ENCODE peak calls at places on chromosome 13, in six cellular contexts. One of them, this sample, is unnamed. For H3K4me1, the result is how much of the 10 kb centered on the place peaks cover.

GRCh38 chr13:79549355-79550106 is 68.6 kb downstream of the NDFIP2 start:
- DNase-seq in body of pancreas: no peak
- DNase-seq in left lung: no peak
- DNase-seq in uterus: no peak
- DNase-seq in OCI-LY7: no peak
- DNase-seq in breast epithelium: no peak
- DNase-seq in this sample: no peak

GRCh38 chr13:32022292-32022691 is 9.3 kb upstream of the FRY start:
- DNase-seq in breast epithelium: no peak
- DNase-seq in OCI-LY7: no peak
- DNase-seq in body of pancreas: no peak
- DNase-seq in left lung: no peak
- DNase-seq in uterus: peak
- DNase-seq in this sample: no peak

GRCh38 chr13:52665325-52665724 is 12.7 kb downstream of the SUGT1 start:
- DNase-seq in breast epithelium: no peak
- DNase-seq in OCI-LY7: peak
- DNase-seq in left lung: no peak
- DNase-seq in uterus: no peak
- DNase-seq in body of pancreas: no peak
- DNase-seq in this sample: peak

GRCh38 chr13:35850569-35850968 is 280.6 kb downstream of the DCLK1 start:
- DNase-seq in OCI-LY7: no peak
- DNase-seq in body of pancreas: no peak
- DNase-seq in uterus: no peak
- DNase-seq in breast epithelium: no peak
- DNase-seq in left lung: no peak
- DNase-seq in this sample: no peak

GRCh38 chr13:92500192-92500591 is 726.4 kb upstream of the GPC6 start:
- DNase-seq in left lung: no peak
- DNase-seq in breast epithelium: no peak
- DNase-seq in uterus: no peak
- DNase-seq in OCI-LY7: no peak
- DNase-seq in body of pancreas: no peak
- DNase-seq in this sample: no peak

GRCh38 chr13:108958013-108958376 is 328.6 kb downstream of the MYO16 start:
- DNase-seq in left lung: no peak
- DNase-seq in body of pancreas: no peak
- DNase-seq in uterus: no peak
- DNase-seq in breast epithelium: no peak
- DNase-seq in OCI-LY7: no peak
- DNase-seq in this sample: no peak

GRCh38 chr13:41546372-41547252 is 89.3 kb downstream of the RGCC start:
- DNase-seq in uterus: no peak
- DNase-seq in breast epithelium: no peak
- DNase-seq in OCI-LY7: no peak
- DNase-seq in left lung: no peak
- DNase-seq in body of pancreas: no peak
- DNase-seq in this sample: no peak

GRCh38 chr13:80428344-80429096 is 87.6 kb upstream of the SPRY2 start:
- DNase-seq in body of pancreas: no peak
- DNase-seq in uterus: no peak
- DNase-seq in OCI-LY7: no peak
- DNase-seq in left lung: no peak
- DNase-seq in breast epithelium: no peak
- DNase-seq in this sample: no peak

GRCh38 chr13:66803759-66804456 is 426.2 kb downstream of the PCDH9 start:
- DNase-seq in uterus: no peak
- DNase-seq in left lung: no peak
- DNase-seq in breast epithelium: no peak
- DNase-seq in OCI-LY7: no peak
- DNase-seq in body of pancreas: no peak
- DNase-seq in this sample: no peak

GRCh38 chr13:95624020-95624419 is 20.5 kb downstream of the DZIP1 start:
- DNase-seq in left lung: no peak
- DNase-seq in breast epithelium: no peak
- DNase-seq in uterus: no peak
- DNase-seq in body of pancreas: peak
- DNase-seq in OCI-LY7: peak
- DNase-seq in this sample: peak

GRCh38 chr13:96273196-96273595 is 183.3 kb downstream of the HS6ST3 start:
- DNase-seq in OCI-LY7: no peak
- DNase-seq in body of pancreas: no peak
- DNase-seq in breast epithelium: no peak
- DNase-seq in uterus: no peak
- DNase-seq in left lung: no peak
- DNase-seq in this sample: no peak

GRCh38 chr13:91017031-91017668 is 330.3 kb upstream of the MIR17HG start:
- DNase-seq in uterus: no peak
- DNase-seq in breast epithelium: no peak
- DNase-seq in body of pancreas: peak
- DNase-seq in left lung: no peak
- DNase-seq in OCI-LY7: peak
- DNase-seq in this sample: peak

GRCh38 chr13:21033866-21034601 is 27.4 kb downstream of the LATS2 start:
- DNase-seq in OCI-LY7: no peak
- DNase-seq in breast epithelium: no peak
- DNase-seq in uterus: no peak
- DNase-seq in body of pancreas: peak
- DNase-seq in left lung: no peak
- DNase-seq in this sample: no peak

GRCh38 chr13:74111901-74112824 is 22.0 kb downstream of the KLF12 start:
- DNase-seq in uterus: no peak
- DNase-seq in OCI-LY7: no peak
- DNase-seq in left lung: no peak
- DNase-seq in breast epithelium: no peak
- DNase-seq in body of pancreas: no peak
- DNase-seq in this sample: no peak

GRCh38 chr13:21736926-21737325 is 66.1 kb downstream of the FGF9 start:
- DNase-seq in uterus: no peak
- DNase-seq in OCI-LY7: no peak
- DNase-seq in left lung: no peak
- DNase-seq in breast epithelium: no peak
- DNase-seq in body of pancreas: no peak
- DNase-seq in this sample: no peak

GRCh38 chr13:66618702-66619101 is 611.4 kb downstream of the PCDH9 start:
- DNase-seq in OCI-LY7: peak
- DNase-seq in uterus: no peak
- DNase-seq in breast epithelium: no peak
- DNase-seq in body of pancreas: no peak
- DNase-seq in left lung: no peak
- DNase-seq in this sample: peak

GRCh38 chr13:29452773-29453574 is 142.5 kb downstream of the SLC7A1 start:
- DNase-seq in left lung: no peak
- DNase-seq in OCI-LY7: no peak
- DNase-seq in body of pancreas: no peak
- DNase-seq in uterus: no peak
- DNase-seq in breast epithelium: no peak
- DNase-seq in this sample: no peak

GRCh38 chr13:71685072-71685471 is 181.9 kb downstream of the DACH1 start:
- DNase-seq in OCI-LY7: no peak
- DNase-seq in left lung: no peak
- DNase-seq in uterus: no peak
- DNase-seq in breast epithelium: no peak
- DNase-seq in body of pancreas: no peak
- DNase-seq in this sample: no peak

GRCh38 chr13:37657134-37657533 is 58.6 kb upstream of the POSTN start:
- DNase-seq in body of pancreas: no peak
- DNase-seq in OCI-LY7: no peak
- DNase-seq in uterus: no peak
- DNase-seq in breast epithelium: no peak
- DNase-seq in left lung: no peak
- DNase-seq in this sample: peak

GRCh38 chr13:36082806-36083205 is 48.4 kb downstream of the DCLK1 start:
- DNase-seq in breast epithelium: no peak
- DNase-seq in left lung: no peak
- DNase-seq in body of pancreas: no peak
- DNase-seq in OCI-LY7: no peak
- DNase-seq in uterus: no peak
- DNase-seq in this sample: no peak

GRCh38 chr13:83229574-83230300 is 652.5 kb downstream of the SLITRK1 start:
- DNase-seq in uterus: no peak
- DNase-seq in breast epithelium: no peak
- DNase-seq in left lung: no peak
- DNase-seq in body of pancreas: no peak
- DNase-seq in OCI-LY7: no peak
- DNase-seq in this sample: no peak

GRCh38 chr13:97849305-97849704 is 104.2 kb upstream of the IPO5 start:
- DNase-seq in body of pancreas: no peak
- DNase-seq in uterus: no peak
- DNase-seq in breast epithelium: no peak
- DNase-seq in left lung: no peak
- DNase-seq in OCI-LY7: peak
- DNase-seq in this sample: peak

GRCh38 chr13:64239372-64239771 is 2823.7 kb upstream of the PCDH20 start:
- DNase-seq in breast epithelium: no peak
- DNase-seq in uterus: no peak
- DNase-seq in left lung: no peak
- DNase-seq in OCI-LY7: no peak
- DNase-seq in body of pancreas: no peak
- DNase-seq in this sample: peak

GRCh38 chr13:106471957-106472543 is 63.4 kb downstream of the EFNB2 start:
- DNase-seq in uterus: peak
- DNase-seq in body of pancreas: no peak
- DNase-seq in breast epithelium: no peak
- DNase-seq in left lung: peak
- DNase-seq in OCI-LY7: no peak
- DNase-seq in this sample: peak

GRCh38 chr13:50132937-50133276 is 117.7 kb downstream of the KCNRG start:
- DNase-seq in uterus: no peak
- DNase-seq in OCI-LY7: no peak
- DNase-seq in breast epithelium: no peak
- DNase-seq in body of pancreas: no peak
- DNase-seq in left lung: no peak
- DNase-seq in this sample: no peak

GRCh38 chr13:50130686-50131051 is 115.4 kb downstream of the KCNRG start:
- DNase-seq in OCI-LY7: peak
- DNase-seq in body of pancreas: no peak
- DNase-seq in breast epithelium: no peak
- DNase-seq in left lung: peak
- DNase-seq in uterus: no peak
- DNase-seq in this sample: peak

GRCh38 chr13:50129923-50130685 is 114.9 kb downstream of the KCNRG start:
- DNase-seq in breast epithelium: no peak
- DNase-seq in body of pancreas: no peak
- DNase-seq in OCI-LY7: peak
- DNase-seq in uterus: peak
- DNase-seq in left lung: peak
- DNase-seq in this sample: no peak

GRCh38 chr13:50133277-50133953 is 118.2 kb downstream of the KCNRG start:
- DNase-seq in left lung: no peak
- DNase-seq in uterus: no peak
- DNase-seq in breast epithelium: no peak
- DNase-seq in OCI-LY7: no peak
- DNase-seq in body of pancreas: no peak
- DNase-seq in this sample: no peak

DNA sequence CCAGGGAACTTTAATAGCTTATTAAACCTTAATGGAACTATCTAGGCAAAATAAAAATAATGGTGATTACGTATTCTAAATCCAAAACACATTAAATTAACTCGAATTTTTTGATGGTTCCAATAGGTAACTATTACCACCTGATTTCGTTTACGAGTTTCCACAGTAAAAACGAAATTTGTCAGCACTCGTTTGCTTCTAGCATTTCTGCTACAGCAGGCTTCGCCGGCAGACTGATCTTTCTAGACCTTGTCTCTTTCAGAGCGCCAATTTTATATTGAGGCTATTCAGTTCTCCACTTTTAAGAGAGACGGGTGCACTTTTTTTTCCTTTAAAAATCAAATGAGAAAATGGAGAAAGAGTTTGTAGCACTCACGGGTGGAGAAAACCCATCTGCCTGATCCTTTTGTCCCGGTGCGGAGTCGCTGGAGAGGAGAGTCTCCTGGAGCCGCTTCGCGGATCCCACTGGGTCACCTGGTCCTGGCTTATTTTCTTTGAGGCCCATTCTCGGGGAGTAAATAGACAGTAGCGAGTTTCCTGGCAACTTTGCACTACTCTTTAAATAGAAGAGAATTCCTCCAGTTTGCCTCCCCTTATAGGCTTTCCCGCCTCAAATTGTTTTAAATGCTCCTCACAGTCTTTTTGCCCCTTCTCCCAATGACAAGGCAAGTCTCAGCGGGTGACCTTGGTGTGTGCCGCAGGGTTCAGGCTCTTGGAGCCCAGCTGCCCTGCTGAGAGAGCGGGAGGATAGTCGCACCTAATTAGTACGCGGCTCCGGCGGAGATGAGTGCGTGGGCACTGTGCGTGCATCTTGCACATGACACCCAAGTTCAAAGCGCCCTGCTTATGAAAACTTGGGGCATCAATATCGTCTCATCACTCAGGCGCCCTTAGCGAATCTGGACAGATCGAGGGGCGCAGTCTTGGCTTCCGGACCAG is 117.0 kb downstream of the KCNRG start:
- DNase-seq in OCI-LY7: no peak
- DNase-seq in breast epithelium: no peak
- DNase-seq in body of pancreas: no peak
- DNase-seq in left lung: no peak
- DNase-seq in uterus: no peak
- DNase-seq in this sample: no peak
- H3K4me1 ChIP-seq in OCI-LY7: under half
- H3K4me1 ChIP-seq in breast epithelium: under half
- H3K4me1 ChIP-seq in body of pancreas: under half
- H3K4me1 ChIP-seq in left lung: under half
- H3K4me1 ChIP-seq in uterus: under half
- H3K4me1 ChIP-seq in this sample: under half

DNA sequence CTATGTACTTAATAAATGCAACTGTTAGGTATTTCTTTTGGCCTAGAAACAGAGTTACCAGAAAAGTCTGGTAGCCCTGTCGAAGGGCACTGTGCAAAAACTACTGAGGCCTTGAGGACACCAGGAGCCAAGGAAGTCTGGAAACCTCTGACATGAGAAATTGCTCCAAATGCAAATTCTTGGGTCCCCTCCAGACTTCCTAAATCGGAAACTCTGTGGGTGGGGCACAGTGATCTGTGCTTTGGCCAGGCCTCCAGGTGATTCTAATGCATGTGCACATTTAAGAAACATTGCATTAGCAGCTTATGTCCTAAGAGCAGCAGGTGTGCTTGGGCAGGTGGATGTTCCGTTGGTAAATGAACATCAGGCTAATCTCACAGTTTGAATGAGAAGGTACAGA is 50.0 kb downstream of the STARD13 start:
- DNase-seq in left lung: no peak
- DNase-seq in breast epithelium: no peak
- DNase-seq in body of pancreas: no peak
- DNase-seq in uterus: no peak
- DNase-seq in OCI-LY7: no peak
- DNase-seq in this sample: no peak
- H3K4me1 ChIP-seq in left lung: under half
- H3K4me1 ChIP-seq in breast epithelium: under half
- H3K4me1 ChIP-seq in body of pancreas: under half
- H3K4me1 ChIP-seq in uterus: under half
- H3K4me1 ChIP-seq in OCI-LY7: under half
- H3K4me1 ChIP-seq in this sample: under half

GRCh38 chr13:19150712-19151228 is 30.9 kb downstream of the TUBA3C start:
- DNase-seq in body of pancreas: no peak
- DNase-seq in breast epithelium: no peak
- DNase-seq in left lung: no peak
- DNase-seq in uterus: no peak
- DNase-seq in OCI-LY7: no peak
- DNase-seq in this sample: no peak
- H3K4me1 ChIP-seq in body of pancreas: under half
- H3K4me1 ChIP-seq in breast epithelium: under half
- H3K4me1 ChIP-seq in left lung: under half
- H3K4me1 ChIP-seq in uterus: under half
- H3K4me1 ChIP-seq in OCI-LY7: under half
- H3K4me1 ChIP-seq in this sample: under half

GRCh38 chr13:46641274-46642081 is 88.5 kb downstream of the LRCH1 start:
- DNase-seq in breast epithelium: no peak
- DNase-seq in body of pancreas: no peak
- DNase-seq in OCI-LY7: no peak
- DNase-seq in uterus: no peak
- DNase-seq in left lung: no peak
- DNase-seq in this sample: peak
- H3K4me1 ChIP-seq in breast epithelium: under half
- H3K4me1 ChIP-seq in body of pancreas: under half
- H3K4me1 ChIP-seq in OCI-LY7: under half
- H3K4me1 ChIP-seq in uterus: under half
- H3K4me1 ChIP-seq in left lung: under half
- H3K4me1 ChIP-seq in this sample: under half